ENCODE peak calls at places on chromosomes 2 and 18, in eight cellular contexts. W, U, J, S, R, M, V and T are unnamed samples.

GRCh38 chr2:169653636-169654035 is 40.6 kb downstream of the CFAP210 start:
- DNase-seq in S (no peak), R (no peak), V (no peak), M (no peak), W (peak), U (no peak), J (no peak), T (no peak)

GRCh38 chr18:815353-815752 is 3.3 kb upstream of the YES1 start:
- DNase-seq in U (no peak), V (no peak), W (no peak), S (no peak), M (no peak), J (no peak), R (no peak), T (no peak)

GRCh38 chr2:95728878-95729511 is 137.2 kb downstream of the TRIM43 start:
- DNase-seq in V (peak), U (peak), W (peak), J (no peak), R (peak), M (peak), S (peak), T (peak)

GRCh38 chr2:1696472-1696871 is 47.8 kb downstream of the PXDN start:
- DNase-seq in W (no peak), U (no peak), J (no peak), M (no peak), V (no peak), R (no peak), S (no peak), T (no peak)

GRCh38 chr2:138516030-138516704 is 14.6 kb downstream of the SPOPL start:
- DNase-seq in V (no peak), S (no peak), J (no peak), M (no peak), U (peak), W (peak), R (no peak), T (peak)

GRCh38 chr2:217691920-217692666 is 310.7 kb downstream of the TNS1 start:
- DNase-seq in W (no peak), J (no peak), V (no peak), U (peak), R (peak), S (no peak), M (no peak), T (peak)

GRCh38 chr2:168465594-168465993 is 9.5 kb downstream of the CERS6 start:
- DNase-seq in W (no peak), U (no peak), S (no peak), R (no peak), V (no peak), M (no peak), J (no peak), T (peak)

GRCh38 chr2:118851650-118852049 is 4.2 kb upstream of the EN1 start:
- DNase-seq in U (no peak), S (no peak), V (no peak), J (no peak), R (no peak), M (no peak), W (no peak), T (no peak)

GRCh38 chr18:63949068-63949737 is at the start of gene HMSD:
- DNase-seq in W (peak), J (no peak), R (no peak), V (peak), S (peak), U (peak), M (peak), T (peak)

GRCh38 chr2:30979822-30980245 is 158.4 kb downstream of the GALNT14 start:
- DNase-seq in W (peak), U (peak), V (no peak), R (peak), S (no peak), M (peak), J (no peak), T (peak)

GRCh38 chr2:41930807-41931566 is 116.8 kb upstream of the PKDCC start:
- DNase-seq in V (no peak), W (peak), S (no peak), J (no peak), U (no peak), M (peak), R (no peak), T (peak)

GRCh38 chr18:29184654-29185053 is 1007.7 kb upstream of the CDH2 start:
- DNase-seq in W (peak), R (no peak), V (no peak), M (no peak), J (no peak), U (peak), S (no peak), T (peak)

GRCh38 chr2:66915237-66915636 is 480.3 kb downstream of the MEIS1 start:
- DNase-seq in M (no peak), V (no peak), J (no peak), W (no peak), R (no peak), U (peak), S (no peak), T (peak)

GRCh38 chr2:121595012-121595891 is 54.0 kb downstream of the CLASP1 start:
- DNase-seq in R (no peak), J (no peak), M (no peak), V (no peak), U (no peak), S (no peak), W (no peak), T (no peak)

GRCh38 chr2:203789613-203790012 is 78.0 kb upstream of the CTLA4 start:
- DNase-seq in J (no peak), S (no peak), W (no peak), M (no peak), U (no peak), V (no peak), R (no peak), T (no peak)

GRCh38 chr2:119474371-119475224 is 42.9 kb downstream of the TMEM37 start:
- DNase-seq in V (no peak), U (no peak), M (no peak), W (no peak), R (no peak), J (no peak), S (no peak), T (no peak)

GRCh38 chr2:173584676-173585453 is 230.2 kb downstream of the CDCA7 start:
- DNase-seq in M (no peak), U (no peak), S (no peak), V (no peak), J (no peak), W (peak), R (no peak), T (peak)

GRCh38 chr2:225472161-225472560 is 72.7 kb downstream of the NYAP2 start:
- DNase-seq in J (no peak), S (no peak), V (no peak), M (no peak), U (no peak), W (no peak), R (no peak), T (no peak)

GRCh38 chr2:94993176-94994062 is 32.1 kb upstream of the MAL start:
- DNase-seq in W (no peak), R (no peak), M (no peak), S (no peak), V (no peak), J (no peak), U (no peak), T (no peak)

GRCh38 chr2:173851256-173851655 is 113.9 kb downstream of the SP3 start:
- DNase-seq in U (peak), M (no peak), W (no peak), S (no peak), J (no peak), V (no peak), R (no peak), T (peak)

GRCh38 chr2:195337597-195337996 is 319.4 kb upstream of the SLC39A10 start:
- DNase-seq in R (no peak), V (no peak), J (no peak), U (no peak), W (no peak), M (no peak), S (no peak), T (no peak)

GRCh38 chr2:86249843-86250402 is 50.7 kb downstream of the MRPL35 start:
- DNase-seq in W (peak), R (no peak), S (no peak), V (no peak), J (no peak), U (peak), M (no peak), T (peak)

GRCh38 chr2:25845843-25846505 is 32.3 kb downstream of the ASXL2 start:
- DNase-seq in M (no peak), J (no peak), U (peak), W (peak), S (no peak), V (no peak), R (no peak), T (peak)

GRCh38 chr2:207240649-207241048 is 74.9 kb upstream of the KLF7 start:
- DNase-seq in W (no peak), R (no peak), S (no peak), J (no peak), U (peak), V (no peak), M (no peak), T (no peak)

GRCh38 chr2:234378440-234378839 is 118.4 kb downstream of the ARL4C start:
- DNase-seq in V (no peak), W (peak), R (no peak), M (no peak), S (no peak), J (no peak), U (peak), T (peak)

GRCh38 chr2:67091681-67092080 is 305.5 kb upstream of the ETAA1 start:
- DNase-seq in S (no peak), J (no peak), W (no peak), U (no peak), R (no peak), M (no peak), V (no peak), T (no peak)